ENCODE peak calls at places on chromosomes 11 and 22, in four cellular contexts. One of them, this sample, is unnamed.

GRCh38 chr11:832529-833113 is at the start of gene CD151:
- DNase-seq in upper lobe of left lung: no peak
- DNase-seq in sigmoid colon: no peak
- DNase-seq in A549: peak
- DNase-seq in this sample: peak

GRCh38 chr11:67996622-67997459 is 7.1 kb downstream of the UNC93B1 start:
- DNase-seq in upper lobe of left lung: peak
- DNase-seq in sigmoid colon: no peak
- DNase-seq in A549: peak
- DNase-seq in this sample: peak

GRCh38 chr11:69058501-69059270 is 10.0 kb downstream of the TPCN2 start:
- DNase-seq in upper lobe of left lung: no peak
- DNase-seq in sigmoid colon: no peak
- DNase-seq in A549: no peak
- DNase-seq in this sample: no peak

GRCh38 chr22:42743501-42743991 is 22.9 kb upstream of the A4GALT start:
- DNase-seq in upper lobe of left lung: peak
- DNase-seq in sigmoid colon: peak
- DNase-seq in A549: no peak
- DNase-seq in this sample: no peak

GRCh38 chr11:94150704-94151103 is 22.1 kb downstream of the PANX1 start:
- DNase-seq in upper lobe of left lung: no peak
- DNase-seq in sigmoid colon: no peak
- DNase-seq in A549: no peak
- DNase-seq in this sample: no peak

GRCh38 chr22:50018608-50019291 is 6.2 kb upstream of the IL17REL start:
- DNase-seq in upper lobe of left lung: no peak
- DNase-seq in sigmoid colon: no peak
- DNase-seq in A549: no peak
- DNase-seq in this sample: no peak

GRCh38 chr11:1113405-1114201 is 38.9 kb downstream of the MUC2 start:
- DNase-seq in upper lobe of left lung: no peak
- DNase-seq in sigmoid colon: peak
- DNase-seq in A549: no peak
- DNase-seq in this sample: no peak

GRCh38 chr11:118671254-118671653 is 8.2 kb downstream of the TREH start:
- DNase-seq in upper lobe of left lung: no peak
- DNase-seq in sigmoid colon: no peak
- DNase-seq in A549: no peak
- DNase-seq in this sample: no peak

GRCh38 chr11:76288166-76288978 is 82.1 kb upstream of the WNT11 start:
- DNase-seq in upper lobe of left lung: no peak
- DNase-seq in sigmoid colon: no peak
- DNase-seq in A549: no peak
- DNase-seq in this sample: no peak

GRCh38 chr11:112346586-112346985 is 85.9 kb upstream of the PLET1 start:
- DNase-seq in upper lobe of left lung: no peak
- DNase-seq in sigmoid colon: no peak
- DNase-seq in A549: no peak
- DNase-seq in this sample: no peak

GRCh38 chr22:41525450-41526225 is 18.6 kb downstream of the POLR3H start:
- DNase-seq in upper lobe of left lung: no peak
- DNase-seq in sigmoid colon: no peak
- DNase-seq in A549: no peak
- DNase-seq in this sample: no peak
- TF ChIP-seq POLR2A in upper lobe of left lung: no peak
- TF ChIP-seq POLR2A in sigmoid colon: no peak
- TF ChIP-seq POLR2A in A549: no peak
- TF ChIP-seq POLR2A in this sample: no peak

DNA sequence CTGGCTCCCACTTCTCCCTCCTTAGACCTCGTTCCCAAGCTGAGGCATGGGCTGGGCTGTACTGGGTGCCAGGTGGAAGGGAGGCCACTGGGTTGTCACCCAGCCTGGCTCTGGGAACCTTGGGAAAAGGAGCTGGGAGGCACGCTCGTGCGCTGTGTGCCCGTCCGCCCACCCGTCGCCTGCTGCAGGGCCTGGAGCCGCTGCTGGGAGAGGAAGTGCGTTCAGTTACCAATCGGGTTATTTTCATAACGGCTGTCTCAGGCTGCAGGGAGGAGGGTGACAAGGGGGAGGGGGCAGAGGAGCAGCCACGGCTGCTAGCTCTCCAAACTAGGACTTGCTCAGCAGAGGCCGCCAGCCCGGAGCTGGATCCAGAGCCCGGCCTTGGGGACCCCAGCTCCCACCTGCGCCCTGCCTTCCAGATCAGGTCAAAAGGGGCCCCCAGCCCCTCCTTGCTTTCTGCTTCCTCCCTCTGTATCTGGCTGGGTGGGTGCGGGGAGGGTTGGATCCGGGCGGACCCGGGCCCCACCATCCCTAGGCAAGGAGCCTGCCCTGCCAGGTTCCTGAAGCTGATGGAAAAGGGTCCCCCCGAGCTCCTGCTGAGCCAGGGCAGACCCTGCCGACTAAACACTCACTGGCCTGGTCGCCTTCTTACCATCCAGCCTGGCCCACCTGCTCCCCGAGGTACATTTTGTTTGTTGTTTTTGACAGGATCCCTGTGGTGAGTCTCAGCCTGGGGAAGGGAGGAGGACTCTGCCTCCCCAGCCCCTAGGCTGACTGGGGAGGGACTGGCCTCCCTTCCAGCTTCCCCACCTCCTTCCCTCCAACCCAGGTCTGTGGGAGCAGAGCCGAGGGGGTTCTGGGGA is 14.3 kb downstream of the DGKZ start:
- DNase-seq in upper lobe of left lung: peak
- DNase-seq in sigmoid colon: peak
- DNase-seq in A549: no peak
- DNase-seq in this sample: no peak
- TF ChIP-seq EP300 in upper lobe of left lung: no peak
- TF ChIP-seq EP300 in sigmoid colon: no peak
- TF ChIP-seq EP300 in A549: no peak
- TF ChIP-seq EP300 in this sample: no peak

GRCh38 chr22:39300198-39300830 is 19.1 kb downstream of the RPL3 start:
- DNase-seq in upper lobe of left lung: peak
- DNase-seq in sigmoid colon: no peak
- DNase-seq in A549: no peak
- DNase-seq in this sample: no peak
- TF ChIP-seq POLR2A in upper lobe of left lung: no peak
- TF ChIP-seq POLR2A in sigmoid colon: no peak
- TF ChIP-seq POLR2A in A549: no peak
- TF ChIP-seq POLR2A in this sample: no peak

GRCh38 chr11:86219291-86220193 is 25.0 kb upstream of the EED start:
- DNase-seq in upper lobe of left lung: no peak
- DNase-seq in sigmoid colon: no peak
- DNase-seq in A549: no peak
- DNase-seq in this sample: no peak
- TF ChIP-seq EP300 in upper lobe of left lung: no peak
- TF ChIP-seq EP300 in sigmoid colon: no peak
- TF ChIP-seq EP300 in A549: no peak
- TF ChIP-seq EP300 in this sample: no peak

This sample was measured in stomach.